ENCODE peak calls at places on chromosomes 6 and 20, in seven cellular contexts. One of them, this sample, is unnamed.
A peak's percentile ranks its signal among the peaks of the same experiment; 100 is the strongest.

GRCh38 chr6:150573041-150573681 is 26.5 kb upstream of the PLEKHG1 start:
- DNase-seq in HepG2: no peak
- DNase-seq in H1: no peak
- DNase-seq in HCT116: no peak
- DNase-seq in K562: peak; percentile 37
- DNase-seq in GM12878: no peak
- DNase-seq in SK-N-SH: no peak
- DNase-seq in this sample: no peak

GRCh38 chr6:107122748-107123147 is 7.4 kb upstream of the BEND3 start:
- DNase-seq in HepG2: no peak
- DNase-seq in H1: no peak
- DNase-seq in HCT116: no peak
- DNase-seq in K562: no peak
- DNase-seq in GM12878: no peak
- DNase-seq in SK-N-SH: no peak
- DNase-seq in this sample: no peak

GRCh38 chr6:104597541-104598050 is 262.1 kb downstream of the HACE1 start:
- DNase-seq in HepG2: no peak
- DNase-seq in H1: no peak
- DNase-seq in HCT116: no peak
- DNase-seq in K562: no peak
- DNase-seq in GM12878: no peak
- DNase-seq in SK-N-SH: no peak
- DNase-seq in this sample: no peak

GRCh38 chr6:99512033-99512432 is 3.2 kb downstream of the USP45 start:
- DNase-seq in HepG2: no peak
- DNase-seq in H1: no peak
- DNase-seq in HCT116: no peak
- DNase-seq in K562: no peak
- DNase-seq in GM12878: no peak
- DNase-seq in SK-N-SH: no peak
- DNase-seq in this sample: no peak

GRCh38 chr20:51220293-51220706 is 197.4 kb upstream of the KCNG1 start:
- DNase-seq in HepG2: peak; percentile 23
- DNase-seq in H1: no peak
- DNase-seq in HCT116: no peak
- DNase-seq in K562: peak; percentile 72
- DNase-seq in GM12878: no peak
- DNase-seq in SK-N-SH: peak; percentile 52
- DNase-seq in this sample: peak; percentile 31

GRCh38 chr6:126170875-126171489 is 168.9 kb upstream of the CENPW start:
- DNase-seq in HepG2: peak; percentile 52
- DNase-seq in H1: no peak
- DNase-seq in HCT116: no peak
- DNase-seq in K562: peak; percentile 51
- DNase-seq in GM12878: peak; percentile 20
- DNase-seq in SK-N-SH: peak; percentile 6
- DNase-seq in this sample: peak; percentile 48

GRCh38 chr6:20954325-20954724 is 420.1 kb downstream of the CDKAL1 start:
- DNase-seq in HepG2: no peak
- DNase-seq in H1: no peak
- DNase-seq in HCT116: no peak
- DNase-seq in K562: no peak
- DNase-seq in GM12878: no peak
- DNase-seq in SK-N-SH: no peak
- DNase-seq in this sample: peak; percentile 10

GRCh38 chr6:109834595-109835437 is 143.3 kb upstream of the GPR6 start:
- DNase-seq in HepG2: no peak
- DNase-seq in H1: no peak
- DNase-seq in HCT116: no peak
- DNase-seq in K562: no peak
- DNase-seq in GM12878: no peak
- DNase-seq in SK-N-SH: no peak
- DNase-seq in this sample: no peak

GRCh38 chr6:28980797-28981390 is 24.2 kb downstream of the ZNF311 start:
- DNase-seq in HepG2: peak; percentile 100
- DNase-seq in H1: no peak
- DNase-seq in HCT116: peak; percentile 80
- DNase-seq in K562: peak; percentile 93
- DNase-seq in GM12878: peak; percentile 11
- DNase-seq in SK-N-SH: peak; percentile 86
- DNase-seq in this sample: peak; percentile 92

GRCh38 chr20:29472606-29473005 is 1784.9 kb upstream of the DEFB115 start:
- DNase-seq in HepG2: no peak
- DNase-seq in H1: no peak
- DNase-seq in HCT116: no peak
- DNase-seq in K562: no peak
- DNase-seq in GM12878: peak; percentile 7
- DNase-seq in SK-N-SH: no peak
- DNase-seq in this sample: no peak

GRCh38 chr6:50272611-50273010 is 222.9 kb upstream of the DEFB112 start:
- DNase-seq in HepG2: no peak
- DNase-seq in H1: no peak
- DNase-seq in HCT116: no peak
- DNase-seq in K562: no peak
- DNase-seq in GM12878: no peak
- DNase-seq in SK-N-SH: no peak
- DNase-seq in this sample: no peak

GRCh38 chr6:26020983-26021349 is 58.4 kb downstream of the TRIM38 start:
- DNase-seq in HepG2: no peak
- DNase-seq in H1: no peak
- DNase-seq in HCT116: peak; percentile 72
- DNase-seq in K562: no peak
- DNase-seq in GM12878: no peak
- DNase-seq in SK-N-SH: no peak
- DNase-seq in this sample: no peak

GRCh38 chr6:71333700-71334099 is 45.1 kb downstream of the OGFRL1 start:
- DNase-seq in HepG2: no peak
- DNase-seq in H1: no peak
- DNase-seq in HCT116: no peak
- DNase-seq in K562: no peak
- DNase-seq in GM12878: no peak
- DNase-seq in SK-N-SH: no peak
- DNase-seq in this sample: peak; percentile 30

GRCh38 chr6:47752801-47753200 is 29.0 kb upstream of the OPN5 start:
- DNase-seq in HepG2: peak; percentile 64
- DNase-seq in H1: no peak
- DNase-seq in HCT116: no peak
- DNase-seq in K562: no peak
- DNase-seq in GM12878: no peak
- DNase-seq in SK-N-SH: no peak
- DNase-seq in this sample: no peak

GRCh38 chr6:159806021-159806458 is 6.0 kb downstream of the PNLDC1 start:
- DNase-seq in HepG2: peak; percentile 75
- DNase-seq in H1: no peak
- DNase-seq in HCT116: no peak
- DNase-seq in K562: no peak
- DNase-seq in GM12878: no peak
- DNase-seq in SK-N-SH: no peak
- DNase-seq in this sample: no peak

GRCh38 chr6:46323312-46323965 is 152.7 kb upstream of the ENPP5 start:
- DNase-seq in HepG2: no peak
- DNase-seq in H1: no peak
- DNase-seq in HCT116: no peak
- DNase-seq in K562: no peak
- DNase-seq in GM12878: no peak
- DNase-seq in SK-N-SH: no peak
- DNase-seq in this sample: no peak

GRCh38 chr6:43623880-43624785 is 4.9 kb downstream of the GTPBP2 start:
- DNase-seq in HepG2: no peak
- DNase-seq in H1: no peak
- DNase-seq in HCT116: no peak
- DNase-seq in K562: no peak
- DNase-seq in GM12878: no peak
- DNase-seq in SK-N-SH: no peak
- DNase-seq in this sample: no peak

GRCh38 chr6:43052842-43053544 is 658 bp downstream of the CUL7 start:
- DNase-seq in HepG2: no peak
- DNase-seq in H1: no peak
- DNase-seq in HCT116: no peak
- DNase-seq in K562: peak; percentile 60
- DNase-seq in GM12878: no peak
- DNase-seq in SK-N-SH: no peak
- DNase-seq in this sample: peak; percentile 53

GRCh38 chr6:169852504-169853195 is 101.2 kb downstream of the ERMARD start:
- DNase-seq in HepG2: no peak
- DNase-seq in H1: no peak
- DNase-seq in HCT116: no peak
- DNase-seq in K562: no peak
- DNase-seq in GM12878: no peak
- DNase-seq in SK-N-SH: peak; percentile 17
- DNase-seq in this sample: no peak

GRCh38 chr6:169854083-169854725 is 102.8 kb downstream of the ERMARD start:
- DNase-seq in HepG2: no peak
- DNase-seq in H1: no peak
- DNase-seq in HCT116: no peak
- DNase-seq in K562: no peak
- DNase-seq in GM12878: no peak
- DNase-seq in SK-N-SH: no peak
- DNase-seq in this sample: no peak

GRCh38 chr6:169854813-169855212 is 103.4 kb downstream of the ERMARD start:
- DNase-seq in HepG2: no peak
- DNase-seq in H1: no peak
- DNase-seq in HCT116: no peak
- DNase-seq in K562: no peak
- DNase-seq in GM12878: no peak
- DNase-seq in SK-N-SH: no peak
- DNase-seq in this sample: no peak

GRCh38 chr6:169851641-169852503 is 100.5 kb downstream of the ERMARD start:
- DNase-seq in HepG2: no peak
- DNase-seq in H1: no peak
- DNase-seq in HCT116: no peak
- DNase-seq in K562: no peak
- DNase-seq in GM12878: no peak
- DNase-seq in SK-N-SH: no peak
- DNase-seq in this sample: peak; percentile 93

GRCh38 chr6:169853196-169854082 is 102.0 kb downstream of the ERMARD start:
- DNase-seq in HepG2: no peak
- DNase-seq in H1: no peak
- DNase-seq in HCT116: no peak
- DNase-seq in K562: no peak
- DNase-seq in GM12878: no peak
- DNase-seq in SK-N-SH: no peak
- DNase-seq in this sample: no peak
- TF ChIP-seq MAX in HepG2: no peak
- TF ChIP-seq MAX in H1: no peak
- TF ChIP-seq MAX in HCT116: no peak
- TF ChIP-seq MAX in K562: no peak
- TF ChIP-seq MAX in GM12878: no peak
- TF ChIP-seq MAX in SK-N-SH: no peak
- TF ChIP-seq MAX in this sample: no peak

DNA sequence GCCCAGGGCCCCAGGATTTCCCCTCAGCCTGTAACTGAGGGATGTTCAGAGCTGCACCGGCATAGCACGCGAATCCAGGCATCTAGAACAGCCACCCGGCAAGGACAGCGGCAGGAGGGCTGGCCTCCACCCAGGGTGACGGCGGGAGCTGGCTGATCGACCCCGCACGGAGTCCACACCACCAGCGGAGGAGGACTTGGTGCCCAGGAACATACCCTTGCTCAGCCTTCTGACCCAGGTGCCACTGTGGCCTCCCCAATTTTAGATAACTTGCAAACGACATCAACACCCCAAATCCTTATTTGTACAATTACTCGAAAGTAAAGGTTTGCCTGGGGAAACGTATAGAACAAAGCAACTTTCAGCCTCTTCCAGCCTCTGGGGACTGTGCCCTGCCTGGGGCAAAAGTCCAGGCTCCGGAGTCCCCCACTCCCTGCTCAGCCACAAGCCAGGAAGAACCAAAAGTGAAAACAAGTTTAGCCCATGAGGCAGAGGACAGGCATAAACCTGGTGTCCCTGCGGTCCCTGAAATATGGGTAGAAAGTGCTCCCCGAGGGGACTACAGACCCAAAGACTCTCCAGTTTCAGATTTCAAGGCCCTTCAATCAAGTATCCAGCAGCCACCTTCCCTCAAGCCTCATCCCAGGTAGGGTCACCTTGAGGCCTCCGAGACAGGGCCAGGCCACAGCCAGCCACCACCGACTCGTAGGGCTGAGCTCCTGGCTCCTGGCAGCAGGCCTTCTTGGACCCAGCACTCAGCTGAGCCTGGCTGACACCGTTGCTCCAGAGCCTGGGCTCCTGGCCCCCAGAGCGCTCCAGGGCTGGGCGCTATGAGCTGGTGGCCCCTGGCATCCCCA is 3.2 kb downstream of the GATA5 start:
- DNase-seq in HepG2: peak; percentile 52
- DNase-seq in H1: no peak
- DNase-seq in HCT116: no peak
- DNase-seq in K562: no peak
- DNase-seq in GM12878: no peak
- DNase-seq in SK-N-SH: no peak
- DNase-seq in this sample: no peak
- H3K27me3 ChIP-seq in HepG2: peaks cover 35% of the 10 kb centered on the region
- H3K27me3 ChIP-seq in H1: peaks cover 39% of the 10 kb centered on the region
- H3K27me3 ChIP-seq in HCT116: no peaks in the 10 kb centered on the region
- H3K27me3 ChIP-seq in K562: peaks cover 8% of the 10 kb centered on the region
- H3K27me3 ChIP-seq in GM12878: peaks cover 2% of the 10 kb centered on the region
- H3K27me3 ChIP-seq in SK-N-SH: peaks cover 39% of the 10 kb centered on the region
- H3K27me3 ChIP-seq in this sample: peaks cover 35% of the 10 kb centered on the region

DNA sequence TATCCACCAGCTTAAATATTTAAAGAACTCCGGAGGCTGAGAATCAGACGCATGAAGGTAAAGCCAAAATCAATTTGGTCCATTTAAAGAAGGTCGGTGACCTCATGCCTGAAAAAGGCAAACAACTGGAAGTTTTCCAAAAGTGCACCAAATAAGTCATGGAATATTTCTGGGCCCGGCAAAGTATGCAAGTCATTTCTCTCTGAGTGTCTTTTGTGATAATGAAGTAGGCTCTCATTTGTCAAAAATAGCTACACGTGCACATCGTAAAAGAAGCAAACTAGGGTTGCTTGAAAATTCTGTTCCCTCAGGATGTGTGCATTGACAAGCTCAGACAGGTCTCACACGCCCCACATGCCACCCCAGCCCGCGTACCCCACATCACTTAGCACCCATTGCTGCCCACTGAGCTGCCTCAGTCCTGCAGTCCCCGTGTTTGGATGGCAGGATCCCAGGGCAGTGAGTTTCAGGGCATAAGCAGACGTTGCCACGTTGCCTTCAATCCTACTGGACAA is 20.5 kb upstream of the PYGB start:
- DNase-seq in HepG2: peak; percentile 94
- DNase-seq in H1: no peak
- DNase-seq in HCT116: no peak
- DNase-seq in K562: peak; percentile 37
- DNase-seq in GM12878: no peak
- DNase-seq in SK-N-SH: no peak
- DNase-seq in this sample: peak; percentile 47
- TF ChIP-seq MAX in HepG2: peak; percentile 33
- TF ChIP-seq MAX in H1: no peak
- TF ChIP-seq MAX in HCT116: no peak
- TF ChIP-seq MAX in K562: no peak
- TF ChIP-seq MAX in GM12878: no peak
- TF ChIP-seq MAX in SK-N-SH: no peak
- TF ChIP-seq MAX in this sample: no peak

DNA sequence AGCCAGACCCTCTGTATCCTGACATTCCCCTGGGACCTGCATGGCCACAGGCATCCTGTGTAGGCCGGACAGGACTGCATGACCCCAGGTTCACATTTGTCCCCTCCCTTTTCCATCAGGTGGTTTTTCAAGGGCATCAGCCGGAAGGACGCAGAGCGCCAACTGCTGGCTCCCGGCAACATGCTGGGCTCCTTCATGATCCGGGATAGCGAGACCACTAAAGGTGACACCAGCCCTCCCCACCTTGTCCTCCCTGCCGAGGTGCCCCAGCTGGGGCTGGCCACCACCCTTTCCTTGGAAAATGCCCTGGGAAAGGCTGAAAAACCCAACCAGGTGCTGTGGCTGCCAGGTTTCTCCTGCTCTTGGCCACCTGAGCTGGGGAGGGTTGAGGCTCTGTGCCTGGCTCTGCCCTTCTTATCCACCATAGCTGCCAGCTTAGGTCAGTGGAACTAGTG is 27.6 kb downstream of the HCK start:
- DNase-seq in HepG2: peak; percentile 61
- DNase-seq in H1: no peak
- DNase-seq in HCT116: peak; percentile 8
- DNase-seq in K562: no peak
- DNase-seq in GM12878: no peak
- DNase-seq in SK-N-SH: no peak
- DNase-seq in this sample: no peak
- H3K27me3 ChIP-seq in HepG2: peaks cover 49% of the 10 kb centered on the region
- H3K27me3 ChIP-seq in H1: no peaks in the 10 kb centered on the region
- H3K27me3 ChIP-seq in HCT116: peaks cover 11% of the 10 kb centered on the region
- H3K27me3 ChIP-seq in K562: peaks cover 30% of the 10 kb centered on the region
- H3K27me3 ChIP-seq in GM12878: no peaks in the 10 kb centered on the region
- H3K27me3 ChIP-seq in SK-N-SH: peaks cover 7% of the 10 kb centered on the region
- H3K27me3 ChIP-seq in this sample: peaks cover 3% of the 10 kb centered on the region

This sample was measured in endothelial cell of umbilical vein.